ENCODE peak calls at places on chromosomes 5 and 9, in four cellular contexts. One of them, this sample, is unnamed. For H3K27me3, the result is how much of the 10 kb centered on the place peaks cover.

GRCh38 chr5:146699129-146699528 is 179.4 kb downstream of the PPP2R2B start:
- DNase-seq in CD8-positive, alpha-beta T cell: no peak
- DNase-seq in left lung: no peak
- DNase-seq in cardiac muscle cell: no peak
- DNase-seq in this sample: no peak

GRCh38 chr9:131418143-131419028 is 24.5 kb downstream of the PRRC2B start:
- DNase-seq in CD8-positive, alpha-beta T cell: no peak
- DNase-seq in cardiac muscle cell: no peak
- DNase-seq in left lung: no peak
- DNase-seq in this sample: no peak

GRCh38 chr9:121728916-121729315 is 77.5 kb downstream of the DAB2IP start:
- DNase-seq in left lung: peak
- DNase-seq in CD8-positive, alpha-beta T cell: no peak
- DNase-seq in cardiac muscle cell: no peak
- DNase-seq in this sample: no peak

GRCh38 chr9:107174441-107174840 is 108.6 kb upstream of the RAD23B start:
- DNase-seq in CD8-positive, alpha-beta T cell: no peak
- DNase-seq in left lung: peak
- DNase-seq in cardiac muscle cell: peak
- DNase-seq in this sample: no peak

GRCh38 chr5:171418316-171418981 is 998 bp upstream of the FGF18 start:
- DNase-seq in cardiac muscle cell: peak
- DNase-seq in left lung: peak
- DNase-seq in CD8-positive, alpha-beta T cell: peak
- DNase-seq in this sample: peak

GRCh38 chr5:59180515-59180914 is 597.6 kb downstream of the RAB3C start:
- DNase-seq in cardiac muscle cell: no peak
- DNase-seq in left lung: no peak
- DNase-seq in CD8-positive, alpha-beta T cell: no peak
- DNase-seq in this sample: no peak

GRCh38 chr5:56815657-56816545 is 552 bp downstream of the MAP3K1 start:
- DNase-seq in left lung: peak
- DNase-seq in CD8-positive, alpha-beta T cell: peak
- DNase-seq in cardiac muscle cell: no peak
- DNase-seq in this sample: no peak

GRCh38 chr5:53191766-53192165 is 82.2 kb upstream of the MOCS2 start:
- DNase-seq in cardiac muscle cell: no peak
- DNase-seq in left lung: no peak
- DNase-seq in CD8-positive, alpha-beta T cell: no peak
- DNase-seq in this sample: no peak

GRCh38 chr9:133004091-133005072 is 25.9 kb downstream of the GFI1B start:
- DNase-seq in left lung: no peak
- DNase-seq in CD8-positive, alpha-beta T cell: no peak
- DNase-seq in cardiac muscle cell: no peak
- DNase-seq in this sample: no peak

GRCh38 chr5:148569948-148570347 is 84.4 kb downstream of the HTR4 start:
- DNase-seq in left lung: no peak
- DNase-seq in cardiac muscle cell: no peak
- DNase-seq in CD8-positive, alpha-beta T cell: no peak
- DNase-seq in this sample: no peak

GRCh38 chr9:95504053-95504963 is 12.5 kb downstream of the PTCH1 start:
- DNase-seq in cardiac muscle cell: peak
- DNase-seq in CD8-positive, alpha-beta T cell: no peak
- DNase-seq in left lung: no peak
- DNase-seq in this sample: peak

GRCh38 chr5:14428302-14429081 is 153.1 kb upstream of the OTULINL start:
- DNase-seq in cardiac muscle cell: no peak
- DNase-seq in left lung: no peak
- DNase-seq in CD8-positive, alpha-beta T cell: no peak
- DNase-seq in this sample: no peak

GRCh38 chr5:170557314-170557713 is 53.5 kb downstream of the KCNIP1 start:
- DNase-seq in cardiac muscle cell: no peak
- DNase-seq in left lung: no peak
- DNase-seq in CD8-positive, alpha-beta T cell: no peak
- DNase-seq in this sample: no peak

GRCh38 chr9:128637656-128638055 is 19.0 kb downstream of the DYNC2I2 start:
- DNase-seq in cardiac muscle cell: peak
- DNase-seq in left lung: no peak
- DNase-seq in CD8-positive, alpha-beta T cell: no peak
- DNase-seq in this sample: no peak

GRCh38 chr5:141269195-141269594 is 24.0 kb downstream of the PCDHB15 start:
- DNase-seq in left lung: no peak
- DNase-seq in cardiac muscle cell: no peak
- DNase-seq in CD8-positive, alpha-beta T cell: no peak
- DNase-seq in this sample: no peak

GRCh38 chr9:74001382-74001781 is 495.8 kb upstream of the RORB start:
- DNase-seq in CD8-positive, alpha-beta T cell: no peak
- DNase-seq in cardiac muscle cell: no peak
- DNase-seq in left lung: no peak
- DNase-seq in this sample: no peak
- H3K27me3 ChIP-seq in CD8-positive, alpha-beta T cell: under half
- H3K27me3 ChIP-seq in cardiac muscle cell: under half
- H3K27me3 ChIP-seq in left lung: under half
- H3K27me3 ChIP-seq in this sample: under half

DNA sequence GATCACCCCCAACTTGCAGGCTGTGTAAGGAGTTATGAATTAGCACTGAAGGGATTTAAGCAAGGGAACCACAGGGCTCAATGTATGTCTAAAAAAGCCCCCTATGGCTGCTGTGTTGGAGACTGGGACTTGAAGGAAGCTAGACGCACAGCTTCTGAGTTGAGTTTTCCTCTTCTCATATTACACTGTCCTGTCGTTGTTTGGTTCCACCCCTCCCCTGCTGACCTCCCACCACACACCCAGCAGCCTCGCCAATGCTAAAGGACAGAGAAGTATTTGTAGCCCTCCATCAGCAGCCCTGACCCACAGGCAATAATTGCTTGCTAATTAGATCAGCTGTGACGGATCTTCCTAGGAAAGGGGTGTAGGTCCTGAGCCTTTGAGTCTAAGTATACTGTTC is 15.1 kb upstream of the CARTPT start:
- DNase-seq in left lung: no peak
- DNase-seq in cardiac muscle cell: no peak
- DNase-seq in CD8-positive, alpha-beta T cell: no peak
- DNase-seq in this sample: no peak
- H3K27me3 ChIP-seq in left lung: under half
- H3K27me3 ChIP-seq in cardiac muscle cell: under half
- H3K27me3 ChIP-seq in CD8-positive, alpha-beta T cell: under half
- H3K27me3 ChIP-seq in this sample: under half

GRCh38 chr9:34553511-34554021 is 30.8 kb upstream of the ENHO start:
- DNase-seq in left lung: peak
- DNase-seq in CD8-positive, alpha-beta T cell: no peak
- DNase-seq in cardiac muscle cell: no peak
- DNase-seq in this sample: peak
- H3K27me3 ChIP-seq in left lung: under half
- H3K27me3 ChIP-seq in CD8-positive, alpha-beta T cell: under half
- H3K27me3 ChIP-seq in cardiac muscle cell: under half
- H3K27me3 ChIP-seq in this sample: under half

DNA sequence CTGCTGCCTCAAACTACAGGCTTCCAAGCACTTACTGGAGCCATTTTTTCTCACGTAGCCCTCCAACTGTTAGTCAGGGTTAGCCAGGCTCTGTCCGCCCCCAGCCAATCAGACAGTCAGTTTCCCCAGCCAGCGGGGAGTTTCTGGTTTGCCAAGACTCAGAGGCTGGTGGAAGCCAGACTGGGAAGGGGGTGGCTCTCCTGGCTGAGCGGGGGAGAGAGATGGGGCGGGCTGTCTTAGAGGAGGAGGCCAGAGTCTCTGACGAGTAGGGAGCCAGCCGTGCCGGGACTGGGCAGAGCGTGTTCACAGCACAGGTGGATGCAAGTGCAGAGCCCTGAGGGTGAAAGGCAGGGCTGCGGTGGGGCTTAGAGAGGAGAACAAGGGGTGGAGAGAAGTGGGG is 15.3 kb downstream of the PROP1 start:
- DNase-seq in left lung: no peak
- DNase-seq in cardiac muscle cell: peak
- DNase-seq in CD8-positive, alpha-beta T cell: no peak
- DNase-seq in this sample: no peak
- H3K27me3 ChIP-seq in left lung: half or more
- H3K27me3 ChIP-seq in cardiac muscle cell: under half
- H3K27me3 ChIP-seq in CD8-positive, alpha-beta T cell: under half
- H3K27me3 ChIP-seq in this sample: under half

GRCh38 chr9:113056191-113057106 is at the start of gene ZFP37:
- DNase-seq in CD8-positive, alpha-beta T cell: peak
- DNase-seq in left lung: peak
- DNase-seq in cardiac muscle cell: peak
- DNase-seq in this sample: peak
- H3K27me3 ChIP-seq in CD8-positive, alpha-beta T cell: under half
- H3K27me3 ChIP-seq in left lung: under half
- H3K27me3 ChIP-seq in cardiac muscle cell: under half
- H3K27me3 ChIP-seq in this sample: under half

GRCh38 chr9:85064811-85065371 is 395.4 kb downstream of the NTRK2 start:
- DNase-seq in CD8-positive, alpha-beta T cell: no peak
- DNase-seq in left lung: no peak
- DNase-seq in cardiac muscle cell: no peak
- DNase-seq in this sample: no peak

GRCh38 chr9:85067792-85068191 is 398.3 kb downstream of the NTRK2 start:
- DNase-seq in CD8-positive, alpha-beta T cell: no peak
- DNase-seq in left lung: no peak
- DNase-seq in cardiac muscle cell: no peak
- DNase-seq in this sample: no peak

GRCh38 chr9:85056203-85056572 is 386.7 kb downstream of the NTRK2 start:
- DNase-seq in left lung: no peak
- DNase-seq in cardiac muscle cell: no peak
- DNase-seq in CD8-positive, alpha-beta T cell: no peak
- DNase-seq in this sample: no peak

GRCh38 chr9:85062385-85062784 is 392.9 kb downstream of the NTRK2 start:
- DNase-seq in CD8-positive, alpha-beta T cell: no peak
- DNase-seq in left lung: no peak
- DNase-seq in cardiac muscle cell: no peak
- DNase-seq in this sample: no peak

GRCh38 chr9:85061969-85062368 is 392.4 kb downstream of the NTRK2 start:
- DNase-seq in left lung: no peak
- DNase-seq in cardiac muscle cell: no peak
- DNase-seq in CD8-positive, alpha-beta T cell: no peak
- DNase-seq in this sample: no peak
- H3K27me3 ChIP-seq in left lung: under half
- H3K27me3 ChIP-seq in cardiac muscle cell: under half
- H3K27me3 ChIP-seq in CD8-positive, alpha-beta T cell: under half
- H3K27me3 ChIP-seq in this sample: under half

DNA sequence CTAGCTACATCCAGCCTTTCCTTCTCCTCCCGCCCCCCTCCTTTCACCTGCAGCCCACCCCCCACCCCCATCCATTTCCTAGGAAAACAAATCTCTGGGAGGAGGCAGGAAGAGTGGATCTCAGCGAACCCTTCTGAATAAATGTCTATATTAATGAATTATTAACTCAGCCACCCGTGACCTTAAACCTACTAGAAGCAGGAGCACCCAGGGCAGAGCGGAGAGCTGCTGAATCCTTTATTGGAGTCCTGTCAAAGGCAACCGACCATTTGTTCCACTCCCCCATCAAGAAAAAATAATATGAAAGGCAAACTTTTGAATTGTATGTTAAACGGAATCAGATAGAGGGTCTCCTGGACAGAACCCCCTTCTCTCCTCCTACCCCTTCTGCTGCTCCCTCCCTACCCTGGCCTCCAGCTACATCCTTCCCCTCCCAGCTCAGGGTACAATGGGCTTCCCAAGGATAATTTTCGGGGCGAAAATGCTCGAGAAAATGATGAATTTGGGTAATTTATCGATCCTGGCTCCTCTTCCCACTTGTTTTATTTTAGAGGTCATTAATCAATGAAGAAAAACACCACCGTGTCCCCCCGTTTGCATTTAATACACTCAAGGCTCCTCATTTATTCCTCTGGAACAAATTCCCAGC is 3.3 kb upstream of the PRDM6 start:
- DNase-seq in cardiac muscle cell: no peak
- DNase-seq in left lung: no peak
- DNase-seq in CD8-positive, alpha-beta T cell: no peak
- DNase-seq in this sample: no peak
- H3K27me3 ChIP-seq in cardiac muscle cell: half or more
- H3K27me3 ChIP-seq in left lung: half or more
- H3K27me3 ChIP-seq in CD8-positive, alpha-beta T cell: under half
- H3K27me3 ChIP-seq in this sample: under half

DNA sequence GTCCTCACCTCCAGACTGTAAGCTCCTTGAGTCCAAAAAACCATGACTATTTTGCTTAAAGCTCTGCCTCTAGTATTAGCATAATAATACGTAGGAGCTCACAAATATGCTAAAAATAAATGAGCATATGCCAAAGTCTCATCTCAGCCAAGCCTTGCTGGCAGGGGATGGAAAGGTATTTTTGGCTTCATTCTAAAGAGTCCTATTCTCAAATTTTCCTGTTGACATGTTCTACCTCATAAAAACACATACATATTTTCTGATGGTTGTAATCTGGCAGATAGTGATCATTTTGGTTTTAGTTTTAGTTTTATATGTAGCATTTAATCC is 55.6 kb downstream of the PIP5K1B start:
- DNase-seq in left lung: no peak
- DNase-seq in cardiac muscle cell: no peak
- DNase-seq in CD8-positive, alpha-beta T cell: no peak
- DNase-seq in this sample: no peak
- H3K27me3 ChIP-seq in left lung: under half
- H3K27me3 ChIP-seq in cardiac muscle cell: under half
- H3K27me3 ChIP-seq in CD8-positive, alpha-beta T cell: under half
- H3K27me3 ChIP-seq in this sample: under half

This sample was measured in tibial nerve.